ENCODE peak calls at places on chromosomes 12 and 14, in nine cellular contexts. One of them, this sample, is unnamed.

GRCh38 chr12:5099136-5099535 is 55.5 kb downstream of the KCNA5 start:
- DNase-seq in tibial artery: no peak
- DNase-seq in thoracic aorta: no peak
- DNase-seq in IMR-90: no peak
- DNase-seq in foreskin fibroblast: no peak
- DNase-seq in fibroblast of mammary gland: no peak
- DNase-seq in AG09309: no peak
- DNase-seq in fibroblast of villous mesenchyme: no peak
- DNase-seq in neural progenitor cell: no peak
- DNase-seq in this sample: no peak

GRCh38 chr14:68552075-68552474 is 240.8 kb downstream of the ZFP36L1 start:
- DNase-seq in fibroblast of villous mesenchyme: no peak
- DNase-seq in thoracic aorta: no peak
- DNase-seq in IMR-90: no peak
- DNase-seq in foreskin fibroblast: no peak
- DNase-seq in tibial artery: no peak
- DNase-seq in fibroblast of mammary gland: no peak
- DNase-seq in AG09309: no peak
- DNase-seq in neural progenitor cell: no peak
- DNase-seq in this sample: no peak

GRCh38 chr14:71247106-71247505 is 339.8 kb downstream of the PCNX1 start:
- DNase-seq in tibial artery: no peak
- DNase-seq in fibroblast of villous mesenchyme: no peak
- DNase-seq in AG09309: no peak
- DNase-seq in thoracic aorta: no peak
- DNase-seq in fibroblast of mammary gland: peak; percentile 25
- DNase-seq in foreskin fibroblast: peak; percentile 47
- DNase-seq in neural progenitor cell: no peak
- DNase-seq in IMR-90: peak; percentile 51
- DNase-seq in this sample: no peak

GRCh38 chr12:93149228-93149627 is 220.1 kb upstream of the EEA1 start:
- DNase-seq in thoracic aorta: no peak
- DNase-seq in neural progenitor cell: no peak
- DNase-seq in fibroblast of mammary gland: no peak
- DNase-seq in fibroblast of villous mesenchyme: no peak
- DNase-seq in IMR-90: no peak
- DNase-seq in AG09309: no peak
- DNase-seq in tibial artery: no peak
- DNase-seq in foreskin fibroblast: no peak
- DNase-seq in this sample: no peak

GRCh38 chr12:94336201-94336915 is 123.3 kb downstream of the CEP83 start:
- DNase-seq in fibroblast of villous mesenchyme: peak; percentile 84
- DNase-seq in thoracic aorta: no peak
- DNase-seq in tibial artery: no peak
- DNase-seq in IMR-90: peak; percentile 66
- DNase-seq in AG09309: no peak
- DNase-seq in fibroblast of mammary gland: peak; percentile 19
- DNase-seq in foreskin fibroblast: peak; percentile 6
- DNase-seq in neural progenitor cell: no peak
- DNase-seq in this sample: no peak

GRCh38 chr14:35925319-35925718 is 99.2 kb downstream of the BRMS1L start:
- DNase-seq in fibroblast of mammary gland: no peak
- DNase-seq in tibial artery: no peak
- DNase-seq in fibroblast of villous mesenchyme: no peak
- DNase-seq in neural progenitor cell: no peak
- DNase-seq in AG09309: no peak
- DNase-seq in thoracic aorta: no peak
- DNase-seq in IMR-90: no peak
- DNase-seq in foreskin fibroblast: no peak
- DNase-seq in this sample: no peak

GRCh38 chr12:131102493-131102931 is 148.8 kb downstream of the ADGRD1 start:
- DNase-seq in fibroblast of villous mesenchyme: no peak
- DNase-seq in neural progenitor cell: no peak
- DNase-seq in fibroblast of mammary gland: no peak
- DNase-seq in foreskin fibroblast: no peak
- DNase-seq in IMR-90: no peak
- DNase-seq in tibial artery: peak; percentile 55
- DNase-seq in AG09309: no peak
- DNase-seq in thoracic aorta: no peak
- DNase-seq in this sample: no peak

GRCh38 chr12:25416516-25416915 is 136.6 kb downstream of the LMNTD1 start:
- DNase-seq in fibroblast of mammary gland: no peak
- DNase-seq in thoracic aorta: no peak
- DNase-seq in neural progenitor cell: no peak
- DNase-seq in AG09309: no peak
- DNase-seq in IMR-90: no peak
- DNase-seq in tibial artery: no peak
- DNase-seq in fibroblast of villous mesenchyme: no peak
- DNase-seq in foreskin fibroblast: no peak
- DNase-seq in this sample: no peak

GRCh38 chr12:41217731-41218130 is 29.6 kb downstream of the PDZRN4 start:
- DNase-seq in fibroblast of mammary gland: no peak
- DNase-seq in fibroblast of villous mesenchyme: peak; percentile 2
- DNase-seq in thoracic aorta: no peak
- DNase-seq in tibial artery: no peak
- DNase-seq in AG09309: no peak
- DNase-seq in IMR-90: no peak
- DNase-seq in foreskin fibroblast: no peak
- DNase-seq in neural progenitor cell: no peak
- DNase-seq in this sample: no peak

GRCh38 chr12:110312581-110313360 is 31.7 kb downstream of the ATP2A2 start:
- DNase-seq in IMR-90: peak; percentile 72
- DNase-seq in neural progenitor cell: no peak
- DNase-seq in thoracic aorta: peak; percentile 18
- DNase-seq in AG09309: no peak
- DNase-seq in fibroblast of mammary gland: peak; percentile 70
- DNase-seq in fibroblast of villous mesenchyme: peak; percentile 78
- DNase-seq in foreskin fibroblast: peak; percentile 74
- DNase-seq in tibial artery: no peak
- DNase-seq in this sample: no peak

DNA sequence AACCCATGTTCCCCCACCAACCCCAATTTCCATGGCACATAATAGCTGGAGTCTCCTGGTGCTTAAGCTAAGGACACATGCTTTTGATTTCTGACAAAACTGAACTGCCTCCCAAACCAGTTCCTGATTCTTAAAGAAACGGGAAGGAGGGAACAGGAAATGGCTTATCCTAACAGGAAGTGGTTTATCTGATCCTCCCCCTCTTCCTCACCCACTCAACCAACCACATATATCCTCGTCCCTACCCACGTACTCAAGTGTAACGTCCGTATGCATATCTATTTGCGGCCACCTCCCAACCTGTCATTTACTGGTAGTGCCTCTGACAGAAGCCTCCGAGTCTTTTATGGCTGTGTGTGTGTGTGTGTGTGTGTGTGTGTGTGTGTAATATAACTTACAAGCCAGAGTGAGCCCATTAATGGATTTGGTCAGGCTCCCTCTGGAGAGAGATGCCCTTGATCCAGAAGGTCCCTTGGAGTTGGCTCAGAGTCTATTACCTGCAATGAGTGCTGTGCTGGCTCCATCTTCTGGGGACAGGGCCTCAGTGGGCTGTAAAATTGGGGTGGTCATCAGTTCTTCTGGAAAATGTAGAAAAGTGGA is 7.7 kb downstream of the DAZAP2 start:
- DNase-seq in fibroblast of villous mesenchyme: peak; percentile 77
- DNase-seq in fibroblast of mammary gland: peak; percentile 60
- DNase-seq in IMR-90: peak; percentile 68
- DNase-seq in AG09309: no peak
- DNase-seq in foreskin fibroblast: peak; percentile 36
- DNase-seq in thoracic aorta: no peak
- DNase-seq in tibial artery: no peak
- DNase-seq in neural progenitor cell: no peak
- DNase-seq in this sample: no peak
- TF ChIP-seq CTCF in fibroblast of villous mesenchyme: peak; percentile 17
- TF ChIP-seq CTCF in fibroblast of mammary gland: peak; percentile 3
- TF ChIP-seq CTCF in IMR-90: no peak
- TF ChIP-seq CTCF in AG09309: no peak
- TF ChIP-seq CTCF in foreskin fibroblast: no peak
- TF ChIP-seq CTCF in thoracic aorta: no peak
- TF ChIP-seq CTCF in tibial artery: no peak
- TF ChIP-seq CTCF in neural progenitor cell: no peak
- TF ChIP-seq CTCF in this sample: peak; percentile 17

DNA sequence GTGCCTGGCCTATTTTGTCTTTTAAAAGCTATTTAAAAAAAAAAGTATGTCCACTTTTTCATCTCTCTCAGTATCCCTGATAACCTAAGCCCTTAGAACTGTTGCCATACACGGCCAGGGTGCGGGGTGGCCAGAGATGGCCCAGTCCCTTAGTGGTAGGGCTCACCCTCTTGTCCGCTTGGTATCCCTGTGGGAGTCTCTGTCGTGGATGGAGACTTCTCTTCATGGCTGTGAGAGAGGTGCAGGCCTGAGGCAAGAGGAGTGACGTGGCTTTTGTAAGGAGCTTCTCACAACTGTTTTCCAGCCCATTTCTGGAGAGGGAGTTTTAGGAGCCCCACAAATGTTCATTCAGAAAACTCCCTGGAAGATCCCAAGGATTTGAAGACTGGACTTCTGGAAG is 26.8 kb downstream of the XRCC3 start:
- DNase-seq in AG09309: no peak
- DNase-seq in fibroblast of mammary gland: no peak
- DNase-seq in thoracic aorta: no peak
- DNase-seq in tibial artery: no peak
- DNase-seq in neural progenitor cell: no peak
- DNase-seq in IMR-90: no peak
- DNase-seq in foreskin fibroblast: no peak
- DNase-seq in fibroblast of villous mesenchyme: no peak
- DNase-seq in this sample: no peak
- H3K4me3 ChIP-seq in AG09309: no peak overlapping the region
- H3K4me3 ChIP-seq in fibroblast of mammary gland: no peak overlapping the region
- H3K4me3 ChIP-seq in thoracic aorta: no peak overlapping the region
- H3K4me3 ChIP-seq in tibial artery: no peak overlapping the region
- H3K4me3 ChIP-seq in neural progenitor cell: no peak overlapping the region
- H3K4me3 ChIP-seq in IMR-90: no peak overlapping the region
- H3K4me3 ChIP-seq in foreskin fibroblast: no peak overlapping the region
- H3K4me3 ChIP-seq in fibroblast of villous mesenchyme: no peak overlapping the region
- H3K4me3 ChIP-seq in this sample: no peak overlapping the region

GRCh38 chr12:3262466-3262865 is 185.3 kb downstream of the TSPAN9 start:
- DNase-seq in AG09309: no peak
- DNase-seq in thoracic aorta: no peak
- DNase-seq in neural progenitor cell: no peak
- DNase-seq in fibroblast of villous mesenchyme: no peak
- DNase-seq in tibial artery: no peak
- DNase-seq in foreskin fibroblast: no peak
- DNase-seq in fibroblast of mammary gland: no peak
- DNase-seq in IMR-90: no peak
- DNase-seq in this sample: no peak

GRCh38 chr12:3259976-3260375 is 182.8 kb downstream of the TSPAN9 start:
- DNase-seq in fibroblast of villous mesenchyme: no peak
- DNase-seq in AG09309: no peak
- DNase-seq in thoracic aorta: no peak
- DNase-seq in tibial artery: no peak
- DNase-seq in foreskin fibroblast: no peak
- DNase-seq in neural progenitor cell: no peak
- DNase-seq in fibroblast of mammary gland: no peak
- DNase-seq in IMR-90: no peak
- DNase-seq in this sample: no peak

GRCh38 chr12:3263939-3264699 is 186.9 kb downstream of the TSPAN9 start:
- DNase-seq in AG09309: no peak
- DNase-seq in fibroblast of villous mesenchyme: peak; percentile 17
- DNase-seq in foreskin fibroblast: no peak
- DNase-seq in thoracic aorta: no peak
- DNase-seq in tibial artery: no peak
- DNase-seq in fibroblast of mammary gland: no peak
- DNase-seq in neural progenitor cell: no peak
- DNase-seq in IMR-90: no peak
- DNase-seq in this sample: no peak

GRCh38 chr12:3263282-3263681 is 186.1 kb downstream of the TSPAN9 start:
- DNase-seq in tibial artery: no peak
- DNase-seq in fibroblast of villous mesenchyme: no peak
- DNase-seq in thoracic aorta: no peak
- DNase-seq in foreskin fibroblast: no peak
- DNase-seq in AG09309: no peak
- DNase-seq in IMR-90: no peak
- DNase-seq in fibroblast of mammary gland: no peak
- DNase-seq in neural progenitor cell: no peak
- DNase-seq in this sample: no peak

DNA sequence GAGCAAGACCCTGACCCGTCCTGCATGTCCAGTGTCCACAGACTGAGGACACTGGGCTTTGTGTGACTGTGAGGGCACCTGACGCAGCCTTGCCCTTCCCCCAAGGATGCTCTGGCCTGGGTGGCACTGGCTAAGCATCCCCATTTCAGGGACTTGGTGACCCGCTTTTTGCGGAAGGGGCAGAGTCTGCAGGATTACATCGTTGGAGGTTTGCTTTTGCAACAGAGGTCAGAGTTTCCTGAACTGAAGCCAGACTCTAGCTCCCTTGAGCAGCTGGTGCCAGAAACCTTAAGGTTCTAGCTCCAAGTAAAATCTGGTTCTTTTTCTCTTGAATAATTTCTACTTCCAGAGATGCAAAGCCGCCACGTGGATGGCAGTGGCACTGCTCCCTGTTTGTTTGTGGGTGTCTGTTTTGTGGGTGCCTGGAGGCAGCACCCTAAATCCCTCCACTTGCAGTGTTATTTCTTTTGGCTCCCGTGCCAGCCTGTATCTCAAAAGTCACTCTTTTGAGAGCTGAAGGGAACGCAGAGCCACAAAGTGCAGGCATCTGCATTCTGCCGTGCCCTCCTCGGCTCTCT is 184.7 kb downstream of the TSPAN9 start:
- DNase-seq in AG09309: no peak
- DNase-seq in fibroblast of mammary gland: peak; percentile 41
- DNase-seq in IMR-90: peak; percentile 28
- DNase-seq in thoracic aorta: no peak
- DNase-seq in tibial artery: peak; percentile 76
- DNase-seq in neural progenitor cell: no peak
- DNase-seq in foreskin fibroblast: no peak
- DNase-seq in fibroblast of villous mesenchyme: peak; percentile 33
- DNase-seq in this sample: no peak
- TF ChIP-seq CTCF in AG09309: no peak
- TF ChIP-seq CTCF in fibroblast of mammary gland: peak; percentile 16
- TF ChIP-seq CTCF in IMR-90: peak; percentile 3
- TF ChIP-seq CTCF in thoracic aorta: peak; percentile 52
- TF ChIP-seq CTCF in tibial artery: peak; percentile 59
- TF ChIP-seq CTCF in neural progenitor cell: no peak
- TF ChIP-seq CTCF in foreskin fibroblast: no peak
- TF ChIP-seq CTCF in fibroblast of villous mesenchyme: no peak
- TF ChIP-seq CTCF in this sample: no peak

GRCh38 chr12:124497658-124498057 is 69.8 kb downstream of the NCOR2 start:
- DNase-seq in foreskin fibroblast: peak; percentile 94
- DNase-seq in thoracic aorta: peak; percentile 64
- DNase-seq in fibroblast of mammary gland: peak; percentile 96
- DNase-seq in fibroblast of villous mesenchyme: peak; percentile 92
- DNase-seq in neural progenitor cell: no peak
- DNase-seq in AG09309: no peak
- DNase-seq in IMR-90: peak; percentile 96
- DNase-seq in tibial artery: peak; percentile 87
- DNase-seq in this sample: no peak
- H3K4me3 ChIP-seq in foreskin fibroblast: no peak overlapping the region
- H3K4me3 ChIP-seq in thoracic aorta: peak overlapping the region; percentile 19
- H3K4me3 ChIP-seq in fibroblast of mammary gland: no peak overlapping the region
- H3K4me3 ChIP-seq in fibroblast of villous mesenchyme: no peak overlapping the region
- H3K4me3 ChIP-seq in neural progenitor cell: no peak overlapping the region
- H3K4me3 ChIP-seq in AG09309: no peak overlapping the region
- H3K4me3 ChIP-seq in IMR-90: no peak overlapping the region
- H3K4me3 ChIP-seq in tibial artery: no peak overlapping the region
- H3K4me3 ChIP-seq in this sample: no peak overlapping the region

This sample was measured in GM12864.